ENCODE peak calls at places on chromosome 18, in six cellular contexts. One of them, this sample, is unnamed.

GRCh38 chr18:48832961-48833700 is 117.6 kb downstream of the SMAD7 start:
- DNase-seq in brain microvascular endothelial cell: no peak
- DNase-seq in OCI-LY7: no peak
- DNase-seq in AG09309: no peak
- DNase-seq in astrocyte: peak; percentile 94
- DNase-seq in uterus: peak; percentile 21
- DNase-seq in this sample: peak; percentile 14

GRCh38 chr18:57942493-57942892 is 101.5 kb upstream of the NEDD4L start:
- DNase-seq in brain microvascular endothelial cell: no peak
- DNase-seq in OCI-LY7: no peak
- DNase-seq in AG09309: no peak
- DNase-seq in astrocyte: no peak
- DNase-seq in uterus: no peak
- DNase-seq in this sample: no peak

GRCh38 chr18:5943514-5943913 is 48.2 kb upstream of the TMEM200C start:
- DNase-seq in brain microvascular endothelial cell: peak; percentile 16
- DNase-seq in OCI-LY7: no peak
- DNase-seq in AG09309: no peak
- DNase-seq in astrocyte: no peak
- DNase-seq in uterus: no peak
- DNase-seq in this sample: no peak

GRCh38 chr18:75210274-75211001 is at the start of gene TSHZ1:
- DNase-seq in brain microvascular endothelial cell: peak; percentile 81
- DNase-seq in OCI-LY7: peak; percentile 76
- DNase-seq in AG09309: peak; percentile 79
- DNase-seq in astrocyte: peak; percentile 83
- DNase-seq in uterus: peak; percentile 46
- DNase-seq in this sample: no peak

GRCh38 chr18:73791081-73791480 is 356.6 kb downstream of the FBXO15 start:
- DNase-seq in brain microvascular endothelial cell: no peak
- DNase-seq in OCI-LY7: no peak
- DNase-seq in AG09309: peak; percentile 75
- DNase-seq in astrocyte: peak; percentile 63
- DNase-seq in uterus: no peak
- DNase-seq in this sample: no peak

GRCh38 chr18:45521777-45522176 is 93.5 kb upstream of the SLC14A2 start:
- DNase-seq in brain microvascular endothelial cell: peak; percentile 29
- DNase-seq in OCI-LY7: no peak
- DNase-seq in AG09309: no peak
- DNase-seq in astrocyte: peak; percentile 72
- DNase-seq in uterus: peak; percentile 36
- DNase-seq in this sample: no peak

GRCh38 chr18:50051288-50051687 is 143.7 kb downstream of the MYO5B start:
- DNase-seq in brain microvascular endothelial cell: no peak
- DNase-seq in OCI-LY7: no peak
- DNase-seq in AG09309: no peak
- DNase-seq in astrocyte: no peak
- DNase-seq in uterus: no peak
- DNase-seq in this sample: no peak

GRCh38 chr18:79380816-79381806 is 14.6 kb upstream of the NFATC1 start:
- DNase-seq in brain microvascular endothelial cell: no peak
- DNase-seq in OCI-LY7: peak; percentile 50
- DNase-seq in AG09309: no peak
- DNase-seq in astrocyte: no peak
- DNase-seq in uterus: peak; percentile 78
- DNase-seq in this sample: peak; percentile 70

GRCh38 chr18:63741769-63742168 is 33.4 kb upstream of the SERPINB7 start:
- DNase-seq in brain microvascular endothelial cell: peak; percentile 46
- DNase-seq in OCI-LY7: no peak
- DNase-seq in AG09309: peak; percentile 52
- DNase-seq in astrocyte: no peak
- DNase-seq in uterus: no peak
- DNase-seq in this sample: no peak
- TF ChIP-seq CTCF in brain microvascular endothelial cell: peak; percentile 56
- TF ChIP-seq CTCF in OCI-LY7: no peak
- TF ChIP-seq CTCF in AG09309: peak; percentile 72
- TF ChIP-seq CTCF in astrocyte: peak; percentile 58
- TF ChIP-seq CTCF in uterus: no peak
- TF ChIP-seq CTCF in this sample: no peak

GRCh38 chr18:9139400-9140039 is 2.9 kb downstream of the ANKRD12 start:
- DNase-seq in brain microvascular endothelial cell: no peak
- DNase-seq in OCI-LY7: no peak
- DNase-seq in AG09309: no peak
- DNase-seq in astrocyte: no peak
- DNase-seq in uterus: no peak
- DNase-seq in this sample: no peak

GRCh38 chr18:9136315-9137141 is at the start of gene ANKRD12:
- DNase-seq in brain microvascular endothelial cell: peak; percentile 93
- DNase-seq in OCI-LY7: peak; percentile 98
- DNase-seq in AG09309: peak; percentile 91
- DNase-seq in astrocyte: peak; percentile 95
- DNase-seq in uterus: peak; percentile 97
- DNase-seq in this sample: peak; percentile 98

GRCh38 chr18:9135912-9136314 is 668 bp upstream of the ANKRD12 start:
- DNase-seq in brain microvascular endothelial cell: no peak
- DNase-seq in OCI-LY7: peak; percentile 77
- DNase-seq in AG09309: no peak
- DNase-seq in astrocyte: no peak
- DNase-seq in uterus: no peak
- DNase-seq in this sample: no peak

GRCh38 chr18:9135081-9135911 is 1.3 kb upstream of the ANKRD12 start:
- DNase-seq in brain microvascular endothelial cell: no peak
- DNase-seq in OCI-LY7: no peak
- DNase-seq in AG09309: no peak
- DNase-seq in astrocyte: no peak
- DNase-seq in uterus: no peak
- DNase-seq in this sample: no peak

GRCh38 chr18:9137168-9138066 is 836 bp downstream of the ANKRD12 start:
- DNase-seq in brain microvascular endothelial cell: peak; percentile 77
- DNase-seq in OCI-LY7: peak; percentile 84
- DNase-seq in AG09309: peak; percentile 28
- DNase-seq in astrocyte: peak; percentile 90
- DNase-seq in uterus: peak; percentile 68
- DNase-seq in this sample: no peak
- TF ChIP-seq CTCF in brain microvascular endothelial cell: no peak
- TF ChIP-seq CTCF in OCI-LY7: no peak
- TF ChIP-seq CTCF in AG09309: no peak
- TF ChIP-seq CTCF in astrocyte: no peak
- TF ChIP-seq CTCF in uterus: no peak
- TF ChIP-seq CTCF in this sample: no peak

GRCh38 chr18:24023185-24023814 is 8.7 kb downstream of the TTC39C start:
- DNase-seq in brain microvascular endothelial cell: no peak
- DNase-seq in OCI-LY7: no peak
- DNase-seq in AG09309: no peak
- DNase-seq in astrocyte: no peak
- DNase-seq in uterus: no peak
- DNase-seq in this sample: no peak
- TF ChIP-seq CTCF in brain microvascular endothelial cell: peak; percentile 38
- TF ChIP-seq CTCF in OCI-LY7: peak; percentile 39
- TF ChIP-seq CTCF in AG09309: no peak
- TF ChIP-seq CTCF in astrocyte: no peak
- TF ChIP-seq CTCF in uterus: no peak
- TF ChIP-seq CTCF in this sample: no peak

DNA sequence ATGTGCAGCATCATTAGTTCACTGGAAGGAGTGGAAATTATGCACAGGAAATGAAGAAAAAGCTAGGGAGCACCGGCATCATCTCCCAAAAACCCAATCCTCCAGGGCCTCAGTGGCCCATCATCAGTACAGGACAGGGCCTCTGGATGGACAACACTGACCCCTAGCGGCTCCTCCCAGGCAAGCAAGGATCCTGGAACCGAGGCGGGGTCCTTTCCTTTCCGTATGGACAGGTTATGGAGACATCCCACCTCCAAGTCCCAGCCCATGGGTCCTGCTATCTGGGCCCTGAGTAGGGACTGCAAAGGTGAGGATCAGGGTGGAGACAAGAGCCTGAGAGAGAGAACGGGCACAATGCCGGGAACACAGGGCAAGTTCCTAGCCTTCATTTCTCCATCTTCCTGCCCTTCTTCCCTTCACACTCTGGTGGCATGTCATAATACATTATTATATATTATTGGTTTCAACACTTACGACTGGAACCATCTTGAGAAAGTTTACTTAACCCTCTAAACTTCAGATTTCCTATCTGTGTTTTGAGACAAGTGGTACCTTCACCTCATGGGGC is 68.2 kb downstream of the ZNF516 start:
- DNase-seq in brain microvascular endothelial cell: no peak
- DNase-seq in OCI-LY7: no peak
- DNase-seq in AG09309: no peak
- DNase-seq in astrocyte: no peak
- DNase-seq in uterus: peak; percentile 73
- DNase-seq in this sample: no peak
- TF ChIP-seq CTCF in brain microvascular endothelial cell: peak; percentile 94
- TF ChIP-seq CTCF in OCI-LY7: peak; percentile 70
- TF ChIP-seq CTCF in AG09309: peak; percentile 85
- TF ChIP-seq CTCF in astrocyte: peak; percentile 68
- TF ChIP-seq CTCF in uterus: peak; percentile 56
- TF ChIP-seq CTCF in this sample: no peak

DNA sequence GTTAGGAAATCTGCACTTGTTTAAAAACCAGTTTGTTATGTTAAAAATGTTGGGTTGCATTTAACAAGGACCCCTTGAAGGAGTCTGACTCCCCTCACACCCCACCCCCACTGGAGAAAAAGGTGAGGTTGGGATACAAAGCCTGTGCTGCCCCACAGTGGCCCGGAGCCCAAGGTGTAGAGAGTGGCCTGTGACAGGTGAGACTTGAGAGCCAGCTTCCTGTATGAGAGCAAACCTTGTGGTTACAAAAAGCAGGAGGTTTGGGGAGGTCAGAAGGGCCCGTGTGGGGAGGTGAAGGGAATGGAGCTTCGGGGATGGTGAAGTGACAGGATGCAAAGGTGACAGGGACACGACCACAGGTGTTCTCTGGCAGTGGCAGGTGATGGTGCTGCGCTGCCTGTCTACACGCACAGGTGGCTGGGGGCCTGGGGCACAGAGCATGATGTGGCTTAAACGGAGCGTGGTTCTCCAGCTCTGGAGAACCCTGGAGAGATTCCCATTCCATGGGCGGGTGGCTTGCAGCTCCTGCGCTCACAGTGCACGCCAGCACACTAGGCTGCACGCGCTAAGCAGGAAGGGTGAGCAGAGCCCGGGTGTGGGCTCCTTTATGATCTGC is 29.0 kb downstream of the IMPA2 start:
- DNase-seq in brain microvascular endothelial cell: no peak
- DNase-seq in OCI-LY7: no peak
- DNase-seq in AG09309: no peak
- DNase-seq in astrocyte: no peak
- DNase-seq in uterus: no peak
- DNase-seq in this sample: no peak
- TF ChIP-seq CTCF in brain microvascular endothelial cell: no peak
- TF ChIP-seq CTCF in OCI-LY7: peak; percentile 46
- TF ChIP-seq CTCF in AG09309: no peak
- TF ChIP-seq CTCF in astrocyte: no peak
- TF ChIP-seq CTCF in uterus: no peak
- TF ChIP-seq CTCF in this sample: no peak

DNA sequence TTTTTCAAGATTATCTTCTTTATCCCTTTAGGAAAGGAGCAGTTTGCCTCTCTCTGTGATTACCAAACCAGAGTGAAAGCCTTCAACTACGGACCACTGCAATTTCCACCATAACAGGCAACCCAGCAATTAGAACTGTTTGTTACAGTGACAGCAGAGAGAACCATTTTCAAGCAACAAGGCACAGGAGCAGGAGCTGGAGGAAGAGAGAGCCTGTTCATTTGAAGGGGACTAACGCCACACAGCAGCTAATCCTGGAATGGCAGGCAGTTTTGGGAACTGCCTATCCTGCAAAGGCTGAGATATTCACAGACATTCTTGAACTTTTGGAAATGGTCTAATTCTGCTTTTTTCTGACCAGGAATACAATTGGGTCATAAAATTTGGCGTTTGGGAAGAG is 1541.9 kb upstream of the PIK3C3 start:
- DNase-seq in brain microvascular endothelial cell: peak; percentile 18
- DNase-seq in OCI-LY7: no peak
- DNase-seq in AG09309: no peak
- DNase-seq in astrocyte: peak; percentile 14
- DNase-seq in uterus: no peak
- DNase-seq in this sample: no peak
- TF ChIP-seq CTCF in brain microvascular endothelial cell: peak; percentile 61
- TF ChIP-seq CTCF in OCI-LY7: no peak
- TF ChIP-seq CTCF in AG09309: no peak
- TF ChIP-seq CTCF in astrocyte: peak; percentile 44
- TF ChIP-seq CTCF in uterus: no peak
- TF ChIP-seq CTCF in this sample: no peak

GRCh38 chr18:3279201-3280185 is 17.6 kb downstream of the MYL12B start:
- DNase-seq in brain microvascular endothelial cell: no peak
- DNase-seq in OCI-LY7: peak; percentile 95
- DNase-seq in AG09309: no peak
- DNase-seq in astrocyte: no peak
- DNase-seq in uterus: no peak
- DNase-seq in this sample: peak; percentile 23
- TF ChIP-seq CTCF in brain microvascular endothelial cell: peak; percentile 23
- TF ChIP-seq CTCF in OCI-LY7: no peak
- TF ChIP-seq CTCF in AG09309: no peak
- TF ChIP-seq CTCF in astrocyte: no peak
- TF ChIP-seq CTCF in uterus: no peak
- TF ChIP-seq CTCF in this sample: no peak

GRCh38 chr18:2466978-2467377 is 104.3 kb downstream of the METTL4 start:
- DNase-seq in brain microvascular endothelial cell: no peak
- DNase-seq in OCI-LY7: no peak
- DNase-seq in AG09309: no peak
- DNase-seq in astrocyte: no peak
- DNase-seq in uterus: no peak
- DNase-seq in this sample: no peak
- TF ChIP-seq CTCF in brain microvascular endothelial cell: no peak
- TF ChIP-seq CTCF in OCI-LY7: no peak
- TF ChIP-seq CTCF in AG09309: no peak
- TF ChIP-seq CTCF in astrocyte: no peak
- TF ChIP-seq CTCF in uterus: no peak
- TF ChIP-seq CTCF in this sample: no peak

This sample was measured in activated B cell treated with CpG ODN at 0.5 μM for 24 hours.